ENCODE peak calls at places on chromosomes 6 and 20, in eight cellular contexts. T, V, J, K, Z, N, S and E are unnamed samples.

GRCh38 chr6:12806811-12807210 is 90.2 kb downstream of the PHACTR1 start:
- DNase-seq in T (no peak), V (no peak), J (no peak), K (no peak), Z (no peak), N (no peak), S (no peak), E (no peak)

GRCh38 chr20:33445881-33446615 is 2.5 kb upstream of the SNTA1 start:
- DNase-seq in T (no peak), V (no peak), J (no peak), K (no peak), Z (no peak), N (no peak), S (no peak), E (no peak)

GRCh38 chr20:43949741-43950618 is 35.3 kb downstream of the TOX2 start:
- DNase-seq in T (peak; percentile 79), V (no peak), J (peak; percentile 79), K (no peak), Z (no peak), N (peak; percentile 21), S (no peak), E (no peak)

GRCh38 chr6:26216015-26216885 is 129.0 kb downstream of the HFE start:
- DNase-seq in T (peak; percentile 85), V (peak; percentile 53), J (peak; percentile 93), K (peak; percentile 99), Z (peak; percentile 71), N (no peak), S (peak; percentile 94), E (peak; percentile 88)

GRCh38 chr6:152635949-152636674 is 1.1 kb downstream of the SYNE1 start:
- DNase-seq in T (peak; percentile 3), V (peak; percentile 53), J (peak; percentile 44), K (no peak), Z (no peak), N (no peak), S (peak; percentile 4), E (no peak)

GRCh38 chr6:143232849-143233248 is 172.2 kb downstream of the AIG1 start:
- DNase-seq in T (peak; percentile 51), V (no peak), J (no peak), K (no peak), Z (peak; percentile 14), N (no peak), S (peak; percentile 6), E (no peak)

GRCh38 chr6:170383466-170384075 is 77.0 kb downstream of the FAM120B start:
- DNase-seq in T (no peak), V (no peak), J (no peak), K (no peak), Z (no peak), N (no peak), S (no peak), E (no peak)

GRCh38 chr6:63565058-63565726 is 7.1 kb upstream of the LOC128125822 start:
- DNase-seq in T (no peak), V (no peak), J (no peak), K (no peak), Z (no peak), N (no peak), S (no peak), E (no peak)

GRCh38 chr6:43189905-43190304 is 7.9 kb downstream of the CUL9 start:
- DNase-seq in T (no peak), V (no peak), J (no peak), K (no peak), Z (no peak), N (no peak), S (no peak), E (no peak)

GRCh38 chr6:1396952-1397868 is 7.8 kb downstream of the FOXF2 start:
- DNase-seq in T (peak; percentile 80), V (peak; percentile 68), J (peak; percentile 48), K (peak; percentile 37), Z (peak; percentile 68), N (peak; percentile 32), S (peak; percentile 66), E (peak; percentile 61)

GRCh38 chr6:37418727-37419126 is 14.3 kb upstream of the CMTR1 start:
- DNase-seq in T (no peak), V (no peak), J (no peak), K (no peak), Z (no peak), N (no peak), S (no peak), E (no peak)

GRCh38 chr6:39553029-39553428 is 172.2 kb downstream of the KIF6 start:
- DNase-seq in T (no peak), V (no peak), J (no peak), K (no peak), Z (no peak), N (no peak), S (no peak), E (no peak)

GRCh38 chr6:12150812-12151432 is 138.8 kb downstream of the HIVEP1 start:
- DNase-seq in T (peak; percentile 56), V (peak; percentile 37), J (peak; percentile 9), K (no peak), Z (no peak), N (no peak), S (peak; percentile 21), E (no peak)

GRCh38 chr6:134729590-134729989 is 220.3 kb downstream of the ALDH8A1 start:
- DNase-seq in T (no peak), V (no peak), J (no peak), K (no peak), Z (no peak), N (no peak), S (no peak), E (no peak)

GRCh38 chr6:3782876-3783832 is 31.6 kb upstream of the PXDC1 start:
- DNase-seq in T (no peak), V (no peak), J (no peak), K (no peak), Z (no peak), N (no peak), S (no peak), E (no peak)

GRCh38 chr20:62151835-62152364 is 8.3 kb downstream of the SS18L1 start:
- DNase-seq in T (no peak), V (no peak), J (no peak), K (no peak), Z (no peak), N (no peak), S (no peak), E (no peak)

GRCh38 chr6:29375191-29375590 is at the start of gene OR12D3:
- DNase-seq in T (no peak), V (no peak), J (no peak), K (no peak), Z (no peak), N (no peak), S (no peak), E (no peak)

GRCh38 chr20:24995741-24996448 is 3.3 kb upstream of the APMAP start:
- DNase-seq in T (no peak), V (no peak), J (no peak), K (no peak), Z (no peak), N (no peak), S (no peak), E (peak; percentile 35)

GRCh38 chr6:90948540-90948939 is 361.7 kb upstream of the MAP3K7 start:
- DNase-seq in T (no peak), V (no peak), J (no peak), K (no peak), Z (no peak), N (no peak), S (no peak), E (no peak)

GRCh38 chr6:43428874-43429273 is 1.5 kb downstream of the ABCC10 start:
- DNase-seq in T (no peak), V (no peak), J (no peak), K (no peak), Z (no peak), N (no peak), S (no peak), E (no peak)

GRCh38 chr6:106084106-106084963 is 1.8 kb upstream of the PRDM1 start:
- DNase-seq in T (no peak), V (no peak), J (no peak), K (peak; percentile 89), Z (no peak), N (no peak), S (no peak), E (no peak)

GRCh38 chr20:2688041-2688591 is 4.5 kb upstream of the EBF4 start:
- DNase-seq in T (peak; percentile 86), V (peak; percentile 43), J (peak; percentile 75), K (no peak), Z (peak; percentile 53), N (peak; percentile 51), S (no peak), E (no peak)

GRCh38 chr6:130161627-130162404 is 60.9 kb downstream of the SAMD3 start:
- DNase-seq in T (no peak), V (no peak), J (no peak), K (no peak), Z (no peak), N (no peak), S (no peak), E (no peak)

GRCh38 chr6:73943930-73944652 is 248.1 kb downstream of the CD109 start:
- DNase-seq in T (no peak), V (no peak), J (no peak), K (no peak), Z (no peak), N (no peak), S (no peak), E (no peak)

GRCh38 chr20:62336775-62337557 is 30.1 kb downstream of the LAMA5 start:
- DNase-seq in T (no peak), V (no peak), J (no peak), K (no peak), Z (no peak), N (no peak), S (no peak), E (no peak)

GRCh38 chr6:68559716-68560115 is 75.4 kb upstream of the ADGRB3 start:
- DNase-seq in T (no peak), V (no peak), J (no peak), K (no peak), Z (peak; percentile 34), N (no peak), S (no peak), E (no peak)

GRCh38 chr20:13025181-13025580 is 16.4 kb downstream of the SPTLC3 start:
- DNase-seq in T (no peak), V (no peak), J (no peak), K (no peak), Z (no peak), N (no peak), S (no peak), E (no peak)

GRCh38 chr20:25033250-25033940 is 24.5 kb downstream of the ACSS1 start:
- DNase-seq in T (no peak), V (no peak), J (no peak), K (no peak), Z (no peak), N (no peak), S (no peak), E (no peak)

GRCh38 chr6:112203577-112204349 is 50.6 kb downstream of the LAMA4 start:
- DNase-seq in T (no peak), V (no peak), J (no peak), K (peak; percentile 67), Z (no peak), N (no peak), S (no peak), E (peak; percentile 87)

GRCh38 chr6:16901777-16902176 is 140.5 kb upstream of the ATXN1 start:
- DNase-seq in T (no peak), V (peak; percentile 24), J (no peak), K (no peak), Z (no peak), N (no peak), S (peak; percentile 60), E (peak; percentile 21)

GRCh38 chr20:1423625-1424106 is 30.8 kb upstream of the FKBP1A start:
- DNase-seq in T (peak; percentile 27), V (no peak), J (no peak), K (no peak), Z (peak; percentile 52), N (no peak), S (peak; percentile 14), E (no peak)

GRCh38 chr20:61169870-61170269 is 82.2 kb upstream of the CDH4 start:
- DNase-seq in T (no peak), V (no peak), J (no peak), K (no peak), Z (no peak), N (no peak), S (no peak), E (no peak)

GRCh38 chr20:1618954-1619550 is 757 bp downstream of the SIRPB1 start:
- DNase-seq in T (no peak), V (no peak), J (no peak), K (no peak), Z (no peak), N (no peak), S (no peak), E (no peak)

GRCh38 chr6:7687145-7688113 is 38.5 kb upstream of the BMP6 start:
- DNase-seq in T (no peak), V (no peak), J (no peak), K (no peak), Z (no peak), N (no peak), S (no peak), E (no peak)